ENCODE peak calls at places on chromosomes 16 and 17, in eight cellular contexts. One of them, this sample, is unnamed.

GRCh38 chr17:77445908-77446535 is 305.3 kb downstream of the SEC14L1 start:
- DNase-seq in NCI-H146: no peak
- DNase-seq in endodermal cell: no peak
- DNase-seq in C1 segment of cervical spinal cord: no peak
- DNase-seq in left kidney: no peak
- DNase-seq in GM13976: no peak
- DNase-seq in AG09309: no peak
- DNase-seq in testis: peak; percentile 70
- DNase-seq in this sample: peak; percentile 52

GRCh38 chr16:77767211-77767610 is 21.2 kb upstream of the VAT1L start:
- DNase-seq in NCI-H146: no peak
- DNase-seq in endodermal cell: no peak
- DNase-seq in C1 segment of cervical spinal cord: no peak
- DNase-seq in left kidney: no peak
- DNase-seq in GM13976: no peak
- DNase-seq in AG09309: no peak
- DNase-seq in testis: no peak
- DNase-seq in this sample: peak; percentile 37

GRCh38 chr17:78737332-78737731 is 44.7 kb downstream of the CYTH1 start:
- DNase-seq in NCI-H146: peak; percentile 55
- DNase-seq in endodermal cell: no peak
- DNase-seq in C1 segment of cervical spinal cord: no peak
- DNase-seq in left kidney: peak; percentile 37
- DNase-seq in GM13976: no peak
- DNase-seq in AG09309: peak; percentile 42
- DNase-seq in testis: no peak
- DNase-seq in this sample: peak; percentile 87

GRCh38 chr17:64247836-64248235 is 15.2 kb downstream of the TEX2 start:
- DNase-seq in NCI-H146: no peak
- DNase-seq in endodermal cell: no peak
- DNase-seq in C1 segment of cervical spinal cord: no peak
- DNase-seq in left kidney: no peak
- DNase-seq in GM13976: no peak
- DNase-seq in AG09309: no peak
- DNase-seq in testis: no peak
- DNase-seq in this sample: no peak

GRCh38 chr16:68367034-68367433 is 56.2 kb downstream of the PRMT7 start:
- DNase-seq in NCI-H146: peak; percentile 37
- DNase-seq in endodermal cell: peak; percentile 90
- DNase-seq in C1 segment of cervical spinal cord: no peak
- DNase-seq in left kidney: peak; percentile 74
- DNase-seq in GM13976: peak; percentile 73
- DNase-seq in AG09309: no peak
- DNase-seq in testis: peak; percentile 82
- DNase-seq in this sample: peak; percentile 29

GRCh38 chr16:56985288-56985961 is 3.9 kb upstream of the NLRC5 start:
- DNase-seq in NCI-H146: no peak
- DNase-seq in endodermal cell: peak; percentile 58
- DNase-seq in C1 segment of cervical spinal cord: no peak
- DNase-seq in left kidney: no peak
- DNase-seq in GM13976: peak; percentile 20
- DNase-seq in AG09309: peak; percentile 54
- DNase-seq in testis: peak; percentile 54
- DNase-seq in this sample: peak; percentile 86

GRCh38 chr17:33201255-33201654 is 91.8 kb downstream of the ASIC2 start:
- DNase-seq in NCI-H146: no peak
- DNase-seq in endodermal cell: peak; percentile 61
- DNase-seq in C1 segment of cervical spinal cord: no peak
- DNase-seq in left kidney: no peak
- DNase-seq in GM13976: no peak
- DNase-seq in AG09309: no peak
- DNase-seq in testis: no peak
- DNase-seq in this sample: no peak

GRCh38 chr17:17320911-17321220 is 17.7 kb downstream of the NT5M start:
- DNase-seq in NCI-H146: no peak
- DNase-seq in endodermal cell: peak; percentile 39
- DNase-seq in C1 segment of cervical spinal cord: no peak
- DNase-seq in left kidney: no peak
- DNase-seq in GM13976: no peak
- DNase-seq in AG09309: no peak
- DNase-seq in testis: peak; percentile 53
- DNase-seq in this sample: no peak

GRCh38 chr17:41917957-41918391 is 777 bp downstream of the ACLY start:
- DNase-seq in NCI-H146: peak; percentile 63
- DNase-seq in endodermal cell: peak; percentile 70
- DNase-seq in C1 segment of cervical spinal cord: peak; percentile 33
- DNase-seq in left kidney: peak; percentile 73
- DNase-seq in GM13976: no peak
- DNase-seq in AG09309: no peak
- DNase-seq in testis: peak; percentile 57
- DNase-seq in this sample: no peak

GRCh38 chr16:68510775-68511174 is 28.3 kb upstream of the ZFP90 start:
- DNase-seq in NCI-H146: no peak
- DNase-seq in endodermal cell: no peak
- DNase-seq in C1 segment of cervical spinal cord: no peak
- DNase-seq in left kidney: no peak
- DNase-seq in GM13976: no peak
- DNase-seq in AG09309: no peak
- DNase-seq in testis: no peak
- DNase-seq in this sample: no peak

GRCh38 chr17:80918731-80919130 is 72.9 kb upstream of the CHMP6 start:
- DNase-seq in NCI-H146: no peak
- DNase-seq in endodermal cell: no peak
- DNase-seq in C1 segment of cervical spinal cord: no peak
- DNase-seq in left kidney: no peak
- DNase-seq in GM13976: no peak
- DNase-seq in AG09309: no peak
- DNase-seq in testis: no peak
- DNase-seq in this sample: no peak

GRCh38 chr17:28726396-28726911 is 421 bp upstream of the TLCD1 start:
- DNase-seq in NCI-H146: no peak
- DNase-seq in endodermal cell: peak; percentile 94
- DNase-seq in C1 segment of cervical spinal cord: no peak
- DNase-seq in left kidney: peak; percentile 87
- DNase-seq in GM13976: peak; percentile 73
- DNase-seq in AG09309: no peak
- DNase-seq in testis: no peak
- DNase-seq in this sample: no peak

GRCh38 chr17:49994085-49995054 is 654 bp downstream of the DLX3 start:
- DNase-seq in NCI-H146: no peak
- DNase-seq in endodermal cell: peak; percentile 91
- DNase-seq in C1 segment of cervical spinal cord: no peak
- DNase-seq in left kidney: no peak
- DNase-seq in GM13976: peak; percentile 32
- DNase-seq in AG09309: no peak
- DNase-seq in testis: no peak
- DNase-seq in this sample: no peak

GRCh38 chr16:47037396-47037745 is 63.9 kb upstream of the DNAJA2 start:
- DNase-seq in NCI-H146: peak; percentile 31
- DNase-seq in endodermal cell: peak; percentile 74
- DNase-seq in C1 segment of cervical spinal cord: no peak
- DNase-seq in left kidney: peak; percentile 56
- DNase-seq in GM13976: peak; percentile 66
- DNase-seq in AG09309: no peak
- DNase-seq in testis: peak; percentile 35
- DNase-seq in this sample: no peak

GRCh38 chr16:9090101-9090959 is 1.1 kb upstream of the HAPSTR1 start:
- DNase-seq in NCI-H146: peak; percentile 55
- DNase-seq in endodermal cell: peak; percentile 85
- DNase-seq in C1 segment of cervical spinal cord: peak; percentile 29
- DNase-seq in left kidney: peak; percentile 69
- DNase-seq in GM13976: peak; percentile 47
- DNase-seq in AG09309: no peak
- DNase-seq in testis: peak; percentile 63
- DNase-seq in this sample: no peak

GRCh38 chr17:38800237-38800760 is 943 bp upstream of the PIP4K2B start:
- DNase-seq in NCI-H146: no peak
- DNase-seq in endodermal cell: no peak
- DNase-seq in C1 segment of cervical spinal cord: no peak
- DNase-seq in left kidney: peak; percentile 4
- DNase-seq in GM13976: no peak
- DNase-seq in AG09309: no peak
- DNase-seq in testis: no peak
- DNase-seq in this sample: no peak

GRCh38 chr17:7956208-7956965 is 24.4 kb downstream of the CNTROB start:
- DNase-seq in NCI-H146: no peak
- DNase-seq in endodermal cell: peak; percentile 67
- DNase-seq in C1 segment of cervical spinal cord: no peak
- DNase-seq in left kidney: peak; percentile 33
- DNase-seq in GM13976: no peak
- DNase-seq in AG09309: no peak
- DNase-seq in testis: peak; percentile 22
- DNase-seq in this sample: peak; percentile 92

GRCh38 chr16:68375801-68376536 is 65.2 kb downstream of the PRMT7 start:
- DNase-seq in NCI-H146: peak; percentile 74
- DNase-seq in endodermal cell: no peak
- DNase-seq in C1 segment of cervical spinal cord: no peak
- DNase-seq in left kidney: no peak
- DNase-seq in GM13976: no peak
- DNase-seq in AG09309: no peak
- DNase-seq in testis: no peak
- DNase-seq in this sample: no peak

GRCh38 chr17:79777844-79778503 is at the start of gene CBX2:
- DNase-seq in NCI-H146: peak; percentile 72
- DNase-seq in endodermal cell: peak; percentile 96
- DNase-seq in C1 segment of cervical spinal cord: peak; percentile 70
- DNase-seq in left kidney: peak; percentile 91
- DNase-seq in GM13976: peak; percentile 97
- DNase-seq in AG09309: no peak
- DNase-seq in testis: peak; percentile 79
- DNase-seq in this sample: peak; percentile 32

GRCh38 chr16:71865173-71865863 is 18.7 kb downstream of the ZNF821 start:
- DNase-seq in NCI-H146: no peak
- DNase-seq in endodermal cell: no peak
- DNase-seq in C1 segment of cervical spinal cord: no peak
- DNase-seq in left kidney: no peak
- DNase-seq in GM13976: no peak
- DNase-seq in AG09309: no peak
- DNase-seq in testis: no peak
- DNase-seq in this sample: no peak

GRCh38 chr17:60445144-60445543 is 22.9 kb downstream of the CHCT1 start:
- DNase-seq in NCI-H146: no peak
- DNase-seq in endodermal cell: no peak
- DNase-seq in C1 segment of cervical spinal cord: no peak
- DNase-seq in left kidney: no peak
- DNase-seq in GM13976: no peak
- DNase-seq in AG09309: no peak
- DNase-seq in testis: no peak
- DNase-seq in this sample: no peak

GRCh38 chr16:1438229-1439057 is 5.9 kb downstream of the CCDC154 start:
- DNase-seq in NCI-H146: peak; percentile 77
- DNase-seq in endodermal cell: no peak
- DNase-seq in C1 segment of cervical spinal cord: no peak
- DNase-seq in left kidney: peak; percentile 32
- DNase-seq in GM13976: no peak
- DNase-seq in AG09309: no peak
- DNase-seq in testis: no peak
- DNase-seq in this sample: no peak

GRCh38 chr16:81600275-81600674 is 155.7 kb downstream of the CMIP start:
- DNase-seq in NCI-H146: no peak
- DNase-seq in endodermal cell: no peak
- DNase-seq in C1 segment of cervical spinal cord: no peak
- DNase-seq in left kidney: peak; percentile 57
- DNase-seq in GM13976: no peak
- DNase-seq in AG09309: no peak
- DNase-seq in testis: no peak
- DNase-seq in this sample: peak; percentile 88

GRCh38 chr17:80456465-80457235 is 19.8 kb downstream of the NPTX1 start:
- DNase-seq in NCI-H146: no peak
- DNase-seq in endodermal cell: no peak
- DNase-seq in C1 segment of cervical spinal cord: no peak
- DNase-seq in left kidney: no peak
- DNase-seq in GM13976: no peak
- DNase-seq in AG09309: no peak
- DNase-seq in testis: peak; percentile 67
- DNase-seq in this sample: no peak

GRCh38 chr16:27464663-27465482 is 62.9 kb downstream of the IL21R start:
- DNase-seq in NCI-H146: no peak
- DNase-seq in endodermal cell: no peak
- DNase-seq in C1 segment of cervical spinal cord: no peak
- DNase-seq in left kidney: no peak
- DNase-seq in GM13976: no peak
- DNase-seq in AG09309: no peak
- DNase-seq in testis: no peak
- DNase-seq in this sample: no peak